ENCODE peak calls at places on chromosome 16, in four cellular contexts. G is fibroblast of lung, O is epithelial cell of esophagus, H is colonic mucosa. L is an unnamed sample.

GRCh38 chr16:78665373-78665772 is 565.9 kb downstream of the WWOX start:
- DNase-seq in G (no peak), O (peak; percentile 9), H (no peak), L (peak; percentile 22)

GRCh38 chr16:10225653-10226052 is 43.4 kb upstream of the GRIN2A start:
- DNase-seq in G (no peak), O (no peak), H (no peak), L (no peak)

GRCh38 chr16:7921360-7921759 is 588.7 kb downstream of the RBFOX1 start:
- DNase-seq in G (no peak), O (no peak), H (no peak), L (no peak)

GRCh38 chr16:69894675-69895074 is 56.5 kb upstream of the CLEC18A start:
- DNase-seq in G (no peak), O (no peak), H (no peak), L (no peak)

GRCh38 chr16:84600343-84601229 is 17.3 kb downstream of the COTL1 start:
- DNase-seq in G (peak; percentile 43), O (no peak), H (no peak), L (peak; percentile 45)

GRCh38 chr16:23754594-23755483 is at the start of gene CHP2:
- DNase-seq in G (no peak), O (peak; percentile 42), H (peak; percentile 78), L (no peak)

GRCh38 chr16:695355-696089 is 5.3 kb upstream of the WDR24 start:
- DNase-seq in G (no peak), O (peak; percentile 89), H (peak; percentile 96), L (no peak)

GRCh38 chr16:11841026-11841425 is 10.3 kb downstream of the RSL1D1 start:
- DNase-seq in G (no peak), O (no peak), H (no peak), L (no peak)

GRCh38 chr16:50302472-50303005 is 36.2 kb downstream of the ADCY7 start:
- DNase-seq in G (no peak), O (no peak), H (no peak), L (no peak)

GRCh38 chr16:76235426-76235825 is 41.8 kb upstream of the CNTNAP4 start:
- DNase-seq in G (no peak), O (no peak), H (no peak), L (no peak)

GRCh38 chr16:58462089-58462488 is 37.9 kb upstream of the NDRG4 start:
- DNase-seq in G (no peak), O (no peak), H (no peak), L (no peak)

GRCh38 chr16:19589771-19590302 is 34.3 kb downstream of the VPS35L start:
- DNase-seq in G (peak; percentile 81), O (peak; percentile 17), H (no peak), L (peak; percentile 94)

GRCh38 chr16:53369921-53370320 is 64.3 kb upstream of the RBL2 start:
- DNase-seq in G (peak; percentile 50), O (peak; percentile 48), H (no peak), L (peak; percentile 19)

GRCh38 chr16:610513-611381 is 20.0 kb upstream of the WFIKKN1 start:
- DNase-seq in G (no peak), O (peak; percentile 83), H (peak; percentile 63), L (peak; percentile 31)

GRCh38 chr16:69471121-69471520 is 46.7 kb downstream of the CYB5B start:
- DNase-seq in G (no peak), O (no peak), H (no peak), L (no peak)

GRCh38 chr16:53893731-53894435 is 189.9 kb downstream of the FTO start:
- DNase-seq in G (peak; percentile 78), O (peak; percentile 85), H (peak; percentile 38), L (peak; percentile 85)

GRCh38 chr16:69199382-69199781 is 12.4 kb downstream of the SNTB2 start:
- DNase-seq in G (peak; percentile 68), O (peak; percentile 90), H (no peak), L (peak; percentile 73)

GRCh38 chr16:48054881-48055601 is 100.8 kb downstream of the ABCC12 start:
- DNase-seq in G (peak; percentile 78), O (peak; percentile 72), H (peak; percentile 28), L (peak; percentile 78)

GRCh38 chr16:78844682-78845081 is 745.2 kb downstream of the WWOX start:
- DNase-seq in G (no peak), O (no peak), H (no peak), L (no peak)

GRCh38 chr16:76614255-76614654 is 337.1 kb downstream of the CNTNAP4 start:
- DNase-seq in G (no peak), O (no peak), H (no peak), L (no peak)

GRCh38 chr16:67399218-67399733 is 6.0 kb upstream of the TPPP3 start:
- DNase-seq in G (no peak), O (peak; percentile 36), H (peak; percentile 53), L (peak; percentile 23)
- TF ChIP-seq CTCF in G (peak; percentile 66), O (peak; percentile 56), H (peak; percentile 78), L (peak; percentile 71)

GRCh38 chr16:14608604-14609003 is 21.5 kb downstream of the PARN start:
- DNase-seq in G (no peak), O (no peak), H (no peak), L (no peak)
- H3K4me3 ChIP-seq in G (no peak overlapping the region), O (no peak overlapping the region), H (no peak overlapping the region), L (no peak overlapping the region)

GRCh38 chr16:6016530-6017184 is 919.1 kb upstream of the EEF2KMT start:
- DNase-seq in G (no peak), O (peak; percentile 37), H (no peak), L (no peak)
- TF ChIP-seq CTCF in G (no peak), O (peak; percentile 28), H (no peak), L (no peak)

GRCh38 chr16:49277766-49278566 is 3.7 kb downstream of the CBLN1 start:
- DNase-seq in G (no peak), O (no peak), H (no peak), L (no peak)

GRCh38 chr16:49277386-49277742 is 4.3 kb downstream of the CBLN1 start:
- DNase-seq in G (no peak), O (no peak), H (no peak), L (no peak)

GRCh38 chr16:49276646-49277385 is 4.8 kb downstream of the CBLN1 start:
- DNase-seq in G (no peak), O (no peak), H (no peak), L (no peak)

GRCh38 chr16:49278944-49279725 is 2.5 kb downstream of the CBLN1 start:
- DNase-seq in G (no peak), O (no peak), H (no peak), L (no peak)

GRCh38 chr16:49278567-49278827 is 3.1 kb downstream of the CBLN1 start:
- DNase-seq in G (no peak), O (no peak), H (no peak), L (no peak)
- H3K4me3 ChIP-seq in G (no peak overlapping the region), O (no peak overlapping the region), H (no peak overlapping the region), L (no peak overlapping the region)

GRCh38 chr16:87927195-87927562 is 9.2 kb downstream of the CA5A start:
- DNase-seq in G (no peak), O (no peak), H (no peak), L (no peak)
- TF ChIP-seq CTCF in G (no peak), O (no peak), H (no peak), L (no peak)

GRCh38 chr16:31471875-31472558 is at the start of gene TGFB1I1:
- DNase-seq in G (peak; percentile 87), O (peak; percentile 50), H (peak; percentile 60), L (peak; percentile 86)

GRCh38 chr16:31470615-31471014 is 1.3 kb upstream of the TGFB1I1 start:
- DNase-seq in G (no peak), O (no peak), H (no peak), L (no peak)

GRCh38 chr16:31472559-31473203 is 729 bp downstream of the TGFB1I1 start:
- DNase-seq in G (peak; percentile 94), O (peak; percentile 92), H (peak; percentile 92), L (peak; percentile 98)

GRCh38 chr16:31473300-31474052 is 1.5 kb downstream of the TGFB1I1 start:
- DNase-seq in G (no peak), O (no peak), H (peak; percentile 36), L (no peak)

GRCh38 chr16:31471241-31471874 is 594 bp upstream of the TGFB1I1 start:
- DNase-seq in G (no peak), O (no peak), H (no peak), L (no peak)
- H3K4me3 ChIP-seq in G (peak overlapping the region; percentile 68), O (peak overlapping the region; percentile 61), H (peak overlapping the region; percentile 37), L (peak overlapping the region; percentile 87)

GRCh38 chr16:6362321-6362720 is 970.3 kb upstream of the RBFOX1 start:
- DNase-seq in G (no peak), O (no peak), H (no peak), L (no peak)

GRCh38 chr16:6356881-6357280 is 975.8 kb upstream of the RBFOX1 start:
- DNase-seq in G (no peak), O (no peak), H (no peak), L (no peak)

GRCh38 chr16:6363891-6364607 is 968.6 kb upstream of the RBFOX1 start:
- DNase-seq in G (no peak), O (no peak), H (no peak), L (no peak)

DNA sequence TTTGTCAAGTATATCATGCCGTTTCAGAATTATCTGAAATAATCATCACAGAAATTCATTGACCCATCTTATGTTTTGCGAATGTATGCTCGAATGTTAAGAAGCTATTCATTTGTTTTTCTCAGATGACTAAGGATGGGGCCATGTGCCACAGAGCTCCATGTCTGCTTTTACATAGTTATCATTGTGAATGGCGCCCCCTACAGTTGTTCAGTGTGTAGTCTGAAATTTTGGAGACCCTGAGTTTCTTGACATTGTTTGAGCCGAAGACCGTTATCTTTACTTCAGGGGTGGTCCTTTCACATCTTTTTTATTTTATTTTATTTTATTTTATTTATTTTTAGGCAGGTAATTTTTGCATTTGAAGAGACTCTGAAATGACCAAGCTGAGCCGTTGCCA is 972.0 kb upstream of the RBFOX1 start:
- DNase-seq in G (no peak), O (no peak), H (no peak), L (no peak)
- TF ChIP-seq CTCF in G (no peak), O (no peak), H (no peak), L (no peak)

GRCh38 chr16:1828645-1829410 is 1.8 kb downstream of the FAHD1 start:
- DNase-seq in G (no peak), O (no peak), H (peak; percentile 59), L (no peak)
- H3K4me3 ChIP-seq in G (peak overlapping the region; percentile 89), O (peak overlapping the region; percentile 97), H (peak overlapping the region; percentile 92), L (peak overlapping the region; percentile 100)

GRCh38 chr16:3400779-3401688 is at the start of the genes ZNF174 and ZSCAN32:
- DNase-seq in G (peak; percentile 99), O (peak; percentile 100), H (peak; percentile 99), L (peak; percentile 100)
- TF ChIP-seq CTCF in G (no peak), O (no peak), H (no peak), L (no peak)

L was measured in cardiac fibroblast.